ENCODE peak calls at places on chromosomes 3 and 15, in four cellular contexts. One of them, this sample, is unnamed.

GRCh38 chr3:157129782-157130137 is 30.2 kb downstream of the CCNL1 start:
- DNase-seq in activated CD8-positive, alpha-beta memory T cell treated with anti-CD3 and anti-CD28 coated beads, Interleukin-2, amount 50 U/mL, for 48 hours: peak
- DNase-seq in progenitor cell of endocrine pancreas: no peak
- DNase-seq in choroid plexus epithelial cell: no peak
- DNase-seq in this sample: no peak

GRCh38 chr3:72628065-72628464 is 220.2 kb downstream of the SHQ1 start:
- DNase-seq in activated CD8-positive, alpha-beta memory T cell treated with anti-CD3 and anti-CD28 coated beads, Interleukin-2, amount 50 U/mL, for 48 hours: no peak
- DNase-seq in progenitor cell of endocrine pancreas: no peak
- DNase-seq in choroid plexus epithelial cell: no peak
- DNase-seq in this sample: no peak

GRCh38 chr15:71790081-71790480 is 20.3 kb upstream of the NR2E3 start:
- DNase-seq in activated CD8-positive, alpha-beta memory T cell treated with anti-CD3 and anti-CD28 coated beads, Interleukin-2, amount 50 U/mL, for 48 hours: no peak
- DNase-seq in progenitor cell of endocrine pancreas: no peak
- DNase-seq in choroid plexus epithelial cell: peak
- DNase-seq in this sample: no peak

GRCh38 chr3:45644467-45645201 is 44.6 kb upstream of the SACM1L start:
- DNase-seq in activated CD8-positive, alpha-beta memory T cell treated with anti-CD3 and anti-CD28 coated beads, Interleukin-2, amount 50 U/mL, for 48 hours: no peak
- DNase-seq in progenitor cell of endocrine pancreas: no peak
- DNase-seq in choroid plexus epithelial cell: peak
- DNase-seq in this sample: peak

GRCh38 chr15:40743921-40744809 is 10.9 kb downstream of the RMDN3 start:
- DNase-seq in activated CD8-positive, alpha-beta memory T cell treated with anti-CD3 and anti-CD28 coated beads, Interleukin-2, amount 50 U/mL, for 48 hours: peak
- DNase-seq in progenitor cell of endocrine pancreas: no peak
- DNase-seq in choroid plexus epithelial cell: peak
- DNase-seq in this sample: peak

GRCh38 chr3:24156466-24156865 is 211.4 kb downstream of the NR1D2 start:
- DNase-seq in activated CD8-positive, alpha-beta memory T cell treated with anti-CD3 and anti-CD28 coated beads, Interleukin-2, amount 50 U/mL, for 48 hours: no peak
- DNase-seq in progenitor cell of endocrine pancreas: no peak
- DNase-seq in choroid plexus epithelial cell: peak
- DNase-seq in this sample: peak

GRCh38 chr3:161310649-161311423 is 60.5 kb downstream of the SPTSSB start:
- DNase-seq in activated CD8-positive, alpha-beta memory T cell treated with anti-CD3 and anti-CD28 coated beads, Interleukin-2, amount 50 U/mL, for 48 hours: peak
- DNase-seq in progenitor cell of endocrine pancreas: no peak
- DNase-seq in choroid plexus epithelial cell: no peak
- DNase-seq in this sample: no peak

GRCh38 chr15:87031545-87032230 is 952.0 kb downstream of the AGBL1 start:
- DNase-seq in activated CD8-positive, alpha-beta memory T cell treated with anti-CD3 and anti-CD28 coated beads, Interleukin-2, amount 50 U/mL, for 48 hours: no peak
- DNase-seq in progenitor cell of endocrine pancreas: no peak
- DNase-seq in choroid plexus epithelial cell: no peak
- DNase-seq in this sample: no peak

GRCh38 chr3:194279701-194280360 is 71.3 kb downstream of the CPN2 start:
- DNase-seq in activated CD8-positive, alpha-beta memory T cell treated with anti-CD3 and anti-CD28 coated beads, Interleukin-2, amount 50 U/mL, for 48 hours: peak
- DNase-seq in progenitor cell of endocrine pancreas: no peak
- DNase-seq in choroid plexus epithelial cell: no peak
- DNase-seq in this sample: no peak

GRCh38 chr3:42190701-42191442 is 75.1 kb downstream of the CCK start:
- DNase-seq in activated CD8-positive, alpha-beta memory T cell treated with anti-CD3 and anti-CD28 coated beads, Interleukin-2, amount 50 U/mL, for 48 hours: peak
- DNase-seq in progenitor cell of endocrine pancreas: peak
- DNase-seq in choroid plexus epithelial cell: peak
- DNase-seq in this sample: peak

GRCh38 chr15:62063851-62064635 is 2.7 kb upstream of the C2CD4A start:
- DNase-seq in activated CD8-positive, alpha-beta memory T cell treated with anti-CD3 and anti-CD28 coated beads, Interleukin-2, amount 50 U/mL, for 48 hours: no peak
- DNase-seq in progenitor cell of endocrine pancreas: no peak
- DNase-seq in choroid plexus epithelial cell: no peak
- DNase-seq in this sample: peak

GRCh38 chr3:66494964-66495581 is 5.7 kb downstream of the LRIG1 start:
- DNase-seq in activated CD8-positive, alpha-beta memory T cell treated with anti-CD3 and anti-CD28 coated beads, Interleukin-2, amount 50 U/mL, for 48 hours: no peak
- DNase-seq in progenitor cell of endocrine pancreas: no peak
- DNase-seq in choroid plexus epithelial cell: no peak
- DNase-seq in this sample: no peak

GRCh38 chr15:48447657-48448056 is 116.4 kb downstream of the DUT start:
- DNase-seq in activated CD8-positive, alpha-beta memory T cell treated with anti-CD3 and anti-CD28 coated beads, Interleukin-2, amount 50 U/mL, for 48 hours: no peak
- DNase-seq in progenitor cell of endocrine pancreas: no peak
- DNase-seq in choroid plexus epithelial cell: peak
- DNase-seq in this sample: peak

GRCh38 chr15:68503213-68503612 is 71.2 kb upstream of the ITGA11 start:
- DNase-seq in activated CD8-positive, alpha-beta memory T cell treated with anti-CD3 and anti-CD28 coated beads, Interleukin-2, amount 50 U/mL, for 48 hours: no peak
- DNase-seq in progenitor cell of endocrine pancreas: no peak
- DNase-seq in choroid plexus epithelial cell: no peak
- DNase-seq in this sample: no peak

GRCh38 chr3:172291650-172292049 is 156.6 kb downstream of the GHSR start:
- DNase-seq in activated CD8-positive, alpha-beta memory T cell treated with anti-CD3 and anti-CD28 coated beads, Interleukin-2, amount 50 U/mL, for 48 hours: no peak
- DNase-seq in progenitor cell of endocrine pancreas: no peak
- DNase-seq in choroid plexus epithelial cell: no peak
- DNase-seq in this sample: no peak

GRCh38 chr3:197912770-197913476 is 37.1 kb upstream of the RPL35A start:
- DNase-seq in activated CD8-positive, alpha-beta memory T cell treated with anti-CD3 and anti-CD28 coated beads, Interleukin-2, amount 50 U/mL, for 48 hours: no peak
- DNase-seq in progenitor cell of endocrine pancreas: no peak
- DNase-seq in choroid plexus epithelial cell: peak
- DNase-seq in this sample: peak

GRCh38 chr3:99845335-99845734 is 27.7 kb downstream of the CMSS1 start:
- DNase-seq in activated CD8-positive, alpha-beta memory T cell treated with anti-CD3 and anti-CD28 coated beads, Interleukin-2, amount 50 U/mL, for 48 hours: no peak
- DNase-seq in progenitor cell of endocrine pancreas: no peak
- DNase-seq in choroid plexus epithelial cell: no peak
- DNase-seq in this sample: no peak

GRCh38 chr3:72892081-72892763 is 4.4 kb downstream of the GXYLT2 start:
- DNase-seq in activated CD8-positive, alpha-beta memory T cell treated with anti-CD3 and anti-CD28 coated beads, Interleukin-2, amount 50 U/mL, for 48 hours: no peak
- DNase-seq in progenitor cell of endocrine pancreas: no peak
- DNase-seq in choroid plexus epithelial cell: peak
- DNase-seq in this sample: peak

GRCh38 chr3:124281453-124282316 is 289.8 kb upstream of the ROPN1 start:
- DNase-seq in activated CD8-positive, alpha-beta memory T cell treated with anti-CD3 and anti-CD28 coated beads, Interleukin-2, amount 50 U/mL, for 48 hours: no peak
- DNase-seq in progenitor cell of endocrine pancreas: no peak
- DNase-seq in choroid plexus epithelial cell: peak
- DNase-seq in this sample: peak

GRCh38 chr3:133464573-133464972 is 64.7 kb downstream of the BFSP2 start:
- DNase-seq in activated CD8-positive, alpha-beta memory T cell treated with anti-CD3 and anti-CD28 coated beads, Interleukin-2, amount 50 U/mL, for 48 hours: no peak
- DNase-seq in progenitor cell of endocrine pancreas: no peak
- DNase-seq in choroid plexus epithelial cell: peak
- DNase-seq in this sample: peak

GRCh38 chr15:40930430-40931299 is 1.5 kb downstream of the DLL4 start:
- DNase-seq in activated CD8-positive, alpha-beta memory T cell treated with anti-CD3 and anti-CD28 coated beads, Interleukin-2, amount 50 U/mL, for 48 hours: peak
- DNase-seq in progenitor cell of endocrine pancreas: peak
- DNase-seq in choroid plexus epithelial cell: peak
- DNase-seq in this sample: peak

GRCh38 chr3:12286927-12287726 is 1.7 kb upstream of the PPARG start:
- DNase-seq in activated CD8-positive, alpha-beta memory T cell treated with anti-CD3 and anti-CD28 coated beads, Interleukin-2, amount 50 U/mL, for 48 hours: peak
- DNase-seq in progenitor cell of endocrine pancreas: peak
- DNase-seq in choroid plexus epithelial cell: peak
- DNase-seq in this sample: no peak

GRCh38 chr3:40178012-40178594 is 131.4 kb upstream of the EIF1B start:
- DNase-seq in activated CD8-positive, alpha-beta memory T cell treated with anti-CD3 and anti-CD28 coated beads, Interleukin-2, amount 50 U/mL, for 48 hours: no peak
- DNase-seq in progenitor cell of endocrine pancreas: no peak
- DNase-seq in choroid plexus epithelial cell: no peak
- DNase-seq in this sample: no peak

GRCh38 chr15:73227433-73228056 is 141.2 kb downstream of the HCN4 start:
- DNase-seq in activated CD8-positive, alpha-beta memory T cell treated with anti-CD3 and anti-CD28 coated beads, Interleukin-2, amount 50 U/mL, for 48 hours: no peak
- DNase-seq in progenitor cell of endocrine pancreas: no peak
- DNase-seq in choroid plexus epithelial cell: no peak
- DNase-seq in this sample: no peak

GRCh38 chr3:14852721-14853120 is 34.0 kb downstream of the FGD5 start:
- DNase-seq in activated CD8-positive, alpha-beta memory T cell treated with anti-CD3 and anti-CD28 coated beads, Interleukin-2, amount 50 U/mL, for 48 hours: no peak
- DNase-seq in progenitor cell of endocrine pancreas: no peak
- DNase-seq in choroid plexus epithelial cell: no peak
- DNase-seq in this sample: no peak

GRCh38 chr3:157442729-157443128 is 6.1 kb downstream of the PTX3 start:
- DNase-seq in activated CD8-positive, alpha-beta memory T cell treated with anti-CD3 and anti-CD28 coated beads, Interleukin-2, amount 50 U/mL, for 48 hours: no peak
- DNase-seq in progenitor cell of endocrine pancreas: no peak
- DNase-seq in choroid plexus epithelial cell: peak
- DNase-seq in this sample: peak

GRCh38 chr3:103918336-103918735 is 1448.4 kb upstream of the ALCAM start:
- DNase-seq in activated CD8-positive, alpha-beta memory T cell treated with anti-CD3 and anti-CD28 coated beads, Interleukin-2, amount 50 U/mL, for 48 hours: no peak
- DNase-seq in progenitor cell of endocrine pancreas: no peak
- DNase-seq in choroid plexus epithelial cell: no peak
- DNase-seq in this sample: no peak

GRCh38 chr3:183697610-183698317 is at the start of gene YEATS2:
- DNase-seq in activated CD8-positive, alpha-beta memory T cell treated with anti-CD3 and anti-CD28 coated beads, Interleukin-2, amount 50 U/mL, for 48 hours: peak
- DNase-seq in progenitor cell of endocrine pancreas: peak
- DNase-seq in choroid plexus epithelial cell: peak
- DNase-seq in this sample: peak

GRCh38 chr3:160169139-160169830 is 55.9 kb upstream of the C3orf80 start:
- DNase-seq in activated CD8-positive, alpha-beta memory T cell treated with anti-CD3 and anti-CD28 coated beads, Interleukin-2, amount 50 U/mL, for 48 hours: no peak
- DNase-seq in progenitor cell of endocrine pancreas: no peak
- DNase-seq in choroid plexus epithelial cell: peak
- DNase-seq in this sample: peak

GRCh38 chr3:28326458-28326926 is 22.0 kb upstream of the ZCWPW2 start:
- DNase-seq in activated CD8-positive, alpha-beta memory T cell treated with anti-CD3 and anti-CD28 coated beads, Interleukin-2, amount 50 U/mL, for 48 hours: no peak
- DNase-seq in progenitor cell of endocrine pancreas: no peak
- DNase-seq in choroid plexus epithelial cell: peak
- DNase-seq in this sample: no peak

GRCh38 chr3:13890377-13891016 is 10.6 kb upstream of the WNT7A start:
- DNase-seq in activated CD8-positive, alpha-beta memory T cell treated with anti-CD3 and anti-CD28 coated beads, Interleukin-2, amount 50 U/mL, for 48 hours: no peak
- DNase-seq in progenitor cell of endocrine pancreas: no peak
- DNase-seq in choroid plexus epithelial cell: no peak
- DNase-seq in this sample: no peak

GRCh38 chr3:187183210-187183862 is 13.9 kb upstream of the RTP1 start:
- DNase-seq in activated CD8-positive, alpha-beta memory T cell treated with anti-CD3 and anti-CD28 coated beads, Interleukin-2, amount 50 U/mL, for 48 hours: no peak
- DNase-seq in progenitor cell of endocrine pancreas: no peak
- DNase-seq in choroid plexus epithelial cell: peak
- DNase-seq in this sample: no peak

GRCh38 chr3:156382458-156383346 is 172.2 kb downstream of the SSR3 start:
- DNase-seq in activated CD8-positive, alpha-beta memory T cell treated with anti-CD3 and anti-CD28 coated beads, Interleukin-2, amount 50 U/mL, for 48 hours: no peak
- DNase-seq in progenitor cell of endocrine pancreas: no peak
- DNase-seq in choroid plexus epithelial cell: peak
- DNase-seq in this sample: peak

GRCh38 chr3:136840252-136840651 is 21.3 kb downstream of the SLC35G2 start:
- DNase-seq in activated CD8-positive, alpha-beta memory T cell treated with anti-CD3 and anti-CD28 coated beads, Interleukin-2, amount 50 U/mL, for 48 hours: no peak
- DNase-seq in progenitor cell of endocrine pancreas: no peak
- DNase-seq in choroid plexus epithelial cell: no peak
- DNase-seq in this sample: no peak

GRCh38 chr15:63052961-63053698 is 10.6 kb downstream of the TPM1 start:
- DNase-seq in activated CD8-positive, alpha-beta memory T cell treated with anti-CD3 and anti-CD28 coated beads, Interleukin-2, amount 50 U/mL, for 48 hours: no peak
- DNase-seq in progenitor cell of endocrine pancreas: no peak
- DNase-seq in choroid plexus epithelial cell: no peak
- DNase-seq in this sample: no peak

GRCh38 chr15:34841220-34841841 is 46.0 kb upstream of the ACTC1 start:
- DNase-seq in activated CD8-positive, alpha-beta memory T cell treated with anti-CD3 and anti-CD28 coated beads, Interleukin-2, amount 50 U/mL, for 48 hours: no peak
- DNase-seq in progenitor cell of endocrine pancreas: no peak
- DNase-seq in choroid plexus epithelial cell: no peak
- DNase-seq in this sample: no peak

GRCh38 chr3:169083126-169083525 is 580.4 kb downstream of the MECOM start:
- DNase-seq in activated CD8-positive, alpha-beta memory T cell treated with anti-CD3 and anti-CD28 coated beads, Interleukin-2, amount 50 U/mL, for 48 hours: no peak
- DNase-seq in progenitor cell of endocrine pancreas: no peak
- DNase-seq in choroid plexus epithelial cell: no peak
- DNase-seq in this sample: no peak

GRCh38 chr3:43892535-43892934 is 201.8 kb downstream of the ABHD5 start:
- DNase-seq in activated CD8-positive, alpha-beta memory T cell treated with anti-CD3 and anti-CD28 coated beads, Interleukin-2, amount 50 U/mL, for 48 hours: no peak
- DNase-seq in progenitor cell of endocrine pancreas: no peak
- DNase-seq in choroid plexus epithelial cell: no peak
- DNase-seq in this sample: no peak

GRCh38 chr15:31272558-31273257 is 53.9 kb upstream of the KLF13 start:
- DNase-seq in activated CD8-positive, alpha-beta memory T cell treated with anti-CD3 and anti-CD28 coated beads, Interleukin-2, amount 50 U/mL, for 48 hours: peak
- DNase-seq in progenitor cell of endocrine pancreas: no peak
- DNase-seq in choroid plexus epithelial cell: no peak
- DNase-seq in this sample: no peak

GRCh38 chr3:151016421-151016820 is 43.9 kb upstream of the CLRN1 start:
- DNase-seq in activated CD8-positive, alpha-beta memory T cell treated with anti-CD3 and anti-CD28 coated beads, Interleukin-2, amount 50 U/mL, for 48 hours: no peak
- DNase-seq in progenitor cell of endocrine pancreas: no peak
- DNase-seq in choroid plexus epithelial cell: peak
- DNase-seq in this sample: peak